ENCODE peak calls at places on chromosome 15, in seven cellular contexts. C, T, D, A, H, S and O are unnamed samples.

GRCh38 chr15:51576911-51577500 is 45.6 kb downstream of the DMXL2 start:
- DNase-seq in C (peak), T (no peak), D (no peak), A (no peak), H (no peak), S (peak), O (no peak)

GRCh38 chr15:76296849-76297248 is 14.4 kb downstream of the ETFA start:
- DNase-seq in C (no peak), T (no peak), D (no peak), A (no peak), H (no peak), S (no peak), O (no peak)

GRCh38 chr15:47688573-47689086 is 28.7 kb upstream of the SEMA6D start:
- DNase-seq in C (peak), T (peak), D (no peak), A (no peak), H (peak), S (peak), O (no peak)

GRCh38 chr15:85598718-85599398 is 195.9 kb downstream of the KLHL25 start:
- DNase-seq in C (no peak), T (peak), D (no peak), A (no peak), H (no peak), S (no peak), O (no peak)

GRCh38 chr15:89575656-89576416 is 567 bp downstream of the TICRR start:
- DNase-seq in C (no peak), T (peak), D (no peak), A (no peak), H (no peak), S (peak), O (no peak)

GRCh38 chr15:25378501-25378901 is 60.3 kb downstream of the UBE3A start:
- DNase-seq in C (no peak), T (no peak), D (no peak), A (no peak), H (no peak), S (peak), O (no peak)

GRCh38 chr15:67101981-67102929 is 36.9 kb downstream of the SMAD3 start:
- DNase-seq in C (peak), T (peak), D (no peak), A (no peak), H (no peak), S (peak), O (no peak)

GRCh38 chr15:67188551-67189218 is 65.8 kb downstream of the AAGAB start:
- DNase-seq in C (peak), T (no peak), D (peak), A (peak), H (peak), S (peak), O (no peak)

GRCh38 chr15:87733005-87733404 is 523.5 kb downstream of the NTRK3 start:
- DNase-seq in C (no peak), T (no peak), D (no peak), A (no peak), H (no peak), S (peak), O (no peak)

GRCh38 chr15:89542369-89542768 is 32.9 kb upstream of the TICRR start:
- DNase-seq in C (no peak), T (no peak), D (no peak), A (no peak), H (no peak), S (no peak), O (no peak)

GRCh38 chr15:91116379-91117067 is 16.5 kb downstream of the SV2B start:
- DNase-seq in C (no peak), T (peak), D (no peak), A (peak), H (no peak), S (no peak), O (peak)

GRCh38 chr15:38072507-38073277 is 138.3 kb downstream of the TMCO5A start:
- DNase-seq in C (peak), T (peak), D (peak), A (peak), H (no peak), S (peak), O (peak)

GRCh38 chr15:88606437-88606794 is 14.7 kb upstream of the AEN start:
- DNase-seq in C (no peak), T (no peak), D (no peak), A (no peak), H (no peak), S (no peak), O (no peak)

GRCh38 chr15:67105065-67105951 is 39.9 kb downstream of the SMAD3 start:
- DNase-seq in C (peak), T (peak), D (peak), A (no peak), H (peak), S (peak), O (peak)

GRCh38 chr15:66233487-66234415 is 19.8 kb downstream of the MEGF11 start:
- DNase-seq in C (peak), T (no peak), D (no peak), A (no peak), H (no peak), S (no peak), O (no peak)

GRCh38 chr15:47796339-47796738 is 79.0 kb downstream of the SEMA6D start:
- DNase-seq in C (no peak), T (no peak), D (no peak), A (peak), H (no peak), S (no peak), O (no peak)

GRCh38 chr15:35784745-35785144 is 238.8 kb upstream of the DPH6 start:
- DNase-seq in C (peak), T (no peak), D (no peak), A (no peak), H (no peak), S (no peak), O (no peak)

GRCh38 chr15:56385908-56386307 is 20.7 kb downstream of the TEX9 start:
- DNase-seq in C (no peak), T (no peak), D (no peak), A (no peak), H (no peak), S (no peak), O (no peak)

GRCh38 chr15:91936182-91936775 is 82.8 kb downstream of the SLCO3A1 start:
- DNase-seq in C (no peak), T (no peak), D (no peak), A (no peak), H (no peak), S (peak), O (no peak)

GRCh38 chr15:59376735-59377134 is 4.1 kb upstream of the MYO1E start:
- DNase-seq in C (peak), T (peak), D (no peak), A (no peak), H (no peak), S (no peak), O (no peak)

GRCh38 chr15:53110999-53111398 is 320.9 kb upstream of the ONECUT1 start:
- DNase-seq in C (no peak), T (no peak), D (no peak), A (no peak), H (no peak), S (no peak), O (no peak)

GRCh38 chr15:45703670-45704328 is 69.0 kb downstream of the SQOR start:
- DNase-seq in C (no peak), T (no peak), D (no peak), A (no peak), H (no peak), S (no peak), O (no peak)

GRCh38 chr15:66292261-66293084 is 895 bp upstream of the DIS3L start:
- DNase-seq in C (no peak), T (no peak), D (no peak), A (no peak), H (no peak), S (no peak), O (no peak)

GRCh38 chr15:68445351-68445750 is 13.4 kb upstream of the ITGA11 start:
- DNase-seq in C (no peak), T (no peak), D (no peak), A (no peak), H (no peak), S (no peak), O (no peak)

GRCh38 chr15:70880781-70881180 is 11.5 kb downstream of the THAP10 start:
- DNase-seq in C (no peak), T (no peak), D (no peak), A (no peak), H (no peak), S (peak), O (no peak)

GRCh38 chr15:50302581-50302980 is 37.1 kb upstream of the HDC start:
- DNase-seq in C (no peak), T (no peak), D (no peak), A (no peak), H (no peak), S (no peak), O (no peak)

GRCh38 chr15:85623648-85624047 is 171.1 kb downstream of the KLHL25 start:
- DNase-seq in C (peak), T (no peak), D (no peak), A (no peak), H (no peak), S (peak), O (no peak)

DNA sequence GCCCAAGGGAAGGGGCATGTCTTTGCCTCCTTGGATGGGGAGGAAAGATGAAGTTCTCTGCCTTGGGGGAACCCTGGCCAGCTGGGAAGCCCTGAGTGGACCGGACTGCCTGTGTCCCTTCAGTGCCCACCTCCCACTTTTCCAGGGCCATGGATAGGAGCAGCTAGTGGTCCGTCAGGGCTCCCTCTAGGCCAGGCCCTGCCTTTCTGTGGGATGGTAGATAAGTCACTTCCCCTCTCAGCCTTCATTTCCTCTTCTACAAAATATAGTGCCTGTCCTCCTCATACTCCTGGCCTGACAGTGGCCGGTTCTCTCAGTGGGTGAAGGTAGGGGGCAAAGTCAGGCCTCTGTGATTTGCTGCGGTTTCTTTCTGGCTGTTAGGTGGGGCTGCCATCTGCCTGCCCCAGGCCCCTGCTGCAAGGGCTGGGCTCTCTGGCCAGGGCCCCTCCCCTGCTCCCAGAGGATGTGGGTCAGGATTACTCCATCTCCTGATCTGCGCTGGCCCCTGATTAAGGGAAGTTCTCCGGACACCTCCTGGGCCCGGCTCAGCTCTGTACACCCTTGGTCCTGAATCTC is 1.4 kb downstream of the PLEKHO2 start:
- DNase-seq in C (peak), T (peak), D (peak), A (peak), H (no peak), S (peak), O (peak)
- H3K4me3 ChIP-seq in C (peak), T (peak), D (peak), A (peak), H (peak), S (peak), O (peak)

DNA sequence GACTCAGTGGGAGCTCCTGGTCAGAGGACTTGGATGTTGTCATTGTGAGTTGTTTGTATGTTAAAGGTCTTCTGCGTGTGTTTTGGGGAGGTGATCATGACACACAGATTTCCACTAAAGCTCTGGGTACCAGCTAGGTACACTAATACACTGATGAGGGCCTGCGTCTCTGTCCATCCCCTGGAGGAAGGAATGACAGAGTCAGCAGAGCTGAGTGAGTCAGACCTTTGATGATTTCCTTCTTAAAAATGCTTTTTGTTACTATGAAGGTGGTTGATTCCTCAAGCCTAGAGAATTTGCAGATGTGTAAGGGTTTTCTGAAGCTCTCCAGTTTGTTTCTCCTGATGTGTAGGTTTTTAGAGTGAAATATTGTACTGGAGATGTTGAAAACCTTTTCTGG is 424.1 kb upstream of the TPM1 start:
- DNase-seq in C (peak), T (no peak), D (no peak), A (no peak), H (peak), S (peak), O (no peak)
- TF ChIP-seq CTCF in C (peak), T (no peak), D (no peak), A (no peak), H (peak), S (peak), O (no peak)

GRCh38 chr15:44066211-44066827 is 128.8 kb downstream of the FRMD5 start:
- DNase-seq in C (peak), T (peak), D (no peak), A (peak), H (peak), S (peak), O (peak)
- H3K27ac ChIP-seq in C (no peak), T (peak), D (no peak), A (no peak), H (no peak), S (no peak), O (no peak)

DNA sequence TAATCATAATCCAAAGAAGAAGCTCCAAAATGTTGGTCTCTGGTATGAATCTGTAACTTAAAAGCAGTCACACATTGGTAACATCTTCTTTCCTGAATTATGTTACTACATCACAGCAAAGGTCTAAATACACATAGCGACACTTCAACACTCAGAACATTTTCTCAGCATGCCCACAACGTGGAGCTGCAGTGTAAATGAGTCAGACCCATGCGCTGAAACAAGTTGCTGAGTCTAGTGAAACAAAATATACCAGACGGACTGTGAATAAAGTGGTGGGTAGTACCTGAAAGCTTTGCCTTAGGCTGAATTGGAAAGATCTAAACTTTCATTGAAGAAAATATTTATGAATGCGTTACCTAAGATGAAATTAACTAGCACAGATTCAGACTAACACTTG is 33.2 kb upstream of the GOLGA8B start:
- DNase-seq in C (peak), T (peak), D (no peak), A (peak), H (no peak), S (peak), O (no peak)
- H3K4me3 ChIP-seq in C (no peak), T (no peak), D (no peak), A (no peak), H (no peak), S (no peak), O (no peak)

GRCh38 chr15:100973351-100974034 is 54.3 kb downstream of the LRRK1 start:
- DNase-seq in C (no peak), T (peak), D (no peak), A (no peak), H (no peak), S (no peak), O (no peak)
- TF ChIP-seq CTCF in C (no peak), T (no peak), D (no peak), A (no peak), H (no peak), S (no peak), O (no peak)

DNA sequence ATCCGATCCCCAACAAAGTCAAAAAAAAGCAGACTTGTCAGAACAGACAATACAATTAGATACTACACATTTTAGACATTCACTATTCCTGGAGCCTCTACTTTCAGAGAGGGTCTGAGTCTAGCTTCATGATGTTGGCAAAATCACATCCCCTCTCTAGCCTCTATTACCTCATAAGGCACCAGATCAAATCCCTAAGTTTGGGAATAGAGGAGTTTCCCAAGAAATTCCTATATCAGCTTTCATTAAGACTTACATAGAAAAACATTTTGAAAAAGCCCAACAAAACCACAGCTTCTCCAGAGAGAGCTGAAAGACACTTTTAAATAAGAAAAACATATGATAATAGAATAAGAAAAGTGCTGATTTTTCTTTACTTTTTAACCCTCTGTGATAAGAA is 4.5 kb downstream of the TBC1D2B start:
- DNase-seq in C (no peak), T (no peak), D (no peak), A (no peak), H (no peak), S (no peak), O (no peak)
- H3K27ac ChIP-seq in C (peak), T (no peak), D (peak), A (no peak), H (no peak), S (no peak), O (no peak)

GRCh38 chr15:81115054-81115939 is 18.8 kb upstream of the CFAP161 start:
- DNase-seq in C (no peak), T (no peak), D (no peak), A (no peak), H (no peak), S (no peak), O (no peak)

GRCh38 chr15:81117136-81117535 is 16.9 kb upstream of the CFAP161 start:
- DNase-seq in C (peak), T (no peak), D (no peak), A (no peak), H (peak), S (peak), O (no peak)

GRCh38 chr15:81120069-81120468 is 14.0 kb upstream of the CFAP161 start:
- DNase-seq in C (no peak), T (no peak), D (no peak), A (no peak), H (no peak), S (no peak), O (no peak)

GRCh38 chr15:81117581-81117980 is 16.5 kb upstream of the CFAP161 start:
- DNase-seq in C (no peak), T (no peak), D (no peak), A (no peak), H (no peak), S (no peak), O (no peak)

DNA sequence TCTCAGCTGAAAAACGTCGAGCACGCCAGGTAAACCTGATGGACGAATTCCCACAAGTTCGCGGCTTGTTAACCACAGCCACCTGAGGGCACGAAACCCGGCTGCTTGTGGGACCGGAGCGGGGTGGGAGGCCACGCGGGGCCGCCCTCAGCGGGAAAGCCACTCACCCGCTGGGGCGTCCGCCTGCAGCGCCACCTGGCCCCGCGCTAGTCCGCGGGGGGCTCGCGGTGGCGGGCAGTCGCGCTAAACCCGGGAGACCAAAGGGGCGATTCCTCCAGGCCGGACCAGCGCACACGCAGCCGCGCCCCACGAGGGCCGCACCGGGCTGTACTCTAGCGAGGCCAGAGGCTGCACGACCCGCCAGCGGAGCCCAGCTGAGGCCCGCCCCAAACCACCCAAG is 15.7 kb upstream of the CFAP161 start:
- DNase-seq in C (no peak), T (no peak), D (no peak), A (no peak), H (no peak), S (no peak), O (peak)
- H3K4me3 ChIP-seq in C (no peak), T (no peak), D (no peak), A (no peak), H (no peak), S (no peak), O (peak)

GRCh38 chr15:49151831-49152230 is 3.6 kb downstream of the COPS2 start:
- DNase-seq in C (no peak), T (no peak), D (no peak), A (no peak), H (no peak), S (no peak), O (no peak)
- TF ChIP-seq CTCF in C (no peak), T (no peak), D (no peak), A (no peak), H (no peak), S (no peak), O (no peak)

DNA sequence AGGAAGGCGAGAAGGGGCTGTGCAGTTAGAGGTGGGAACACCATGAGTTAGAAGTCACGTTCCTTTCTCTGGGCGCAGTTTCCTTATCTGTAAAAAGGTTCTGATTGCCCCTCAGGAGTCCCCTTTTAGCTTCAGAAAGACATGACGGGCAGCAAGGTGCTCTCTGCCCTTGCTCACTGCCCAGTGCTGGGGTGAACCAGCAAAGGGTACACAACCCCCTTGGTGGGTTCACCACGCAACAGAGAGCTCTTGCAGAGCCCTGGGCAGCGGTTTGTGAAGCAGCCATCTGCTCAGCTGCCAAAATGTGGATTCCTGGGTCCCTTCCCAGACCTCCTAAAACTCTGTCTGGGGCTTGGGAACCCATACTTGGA is 883 bp downstream of the GCHFR start:
- DNase-seq in C (no peak), T (no peak), D (no peak), A (no peak), H (no peak), S (no peak), O (no peak)
- H3K27ac ChIP-seq in C (no peak), T (no peak), D (peak), A (peak), H (peak), S (peak), O (peak)

DNA sequence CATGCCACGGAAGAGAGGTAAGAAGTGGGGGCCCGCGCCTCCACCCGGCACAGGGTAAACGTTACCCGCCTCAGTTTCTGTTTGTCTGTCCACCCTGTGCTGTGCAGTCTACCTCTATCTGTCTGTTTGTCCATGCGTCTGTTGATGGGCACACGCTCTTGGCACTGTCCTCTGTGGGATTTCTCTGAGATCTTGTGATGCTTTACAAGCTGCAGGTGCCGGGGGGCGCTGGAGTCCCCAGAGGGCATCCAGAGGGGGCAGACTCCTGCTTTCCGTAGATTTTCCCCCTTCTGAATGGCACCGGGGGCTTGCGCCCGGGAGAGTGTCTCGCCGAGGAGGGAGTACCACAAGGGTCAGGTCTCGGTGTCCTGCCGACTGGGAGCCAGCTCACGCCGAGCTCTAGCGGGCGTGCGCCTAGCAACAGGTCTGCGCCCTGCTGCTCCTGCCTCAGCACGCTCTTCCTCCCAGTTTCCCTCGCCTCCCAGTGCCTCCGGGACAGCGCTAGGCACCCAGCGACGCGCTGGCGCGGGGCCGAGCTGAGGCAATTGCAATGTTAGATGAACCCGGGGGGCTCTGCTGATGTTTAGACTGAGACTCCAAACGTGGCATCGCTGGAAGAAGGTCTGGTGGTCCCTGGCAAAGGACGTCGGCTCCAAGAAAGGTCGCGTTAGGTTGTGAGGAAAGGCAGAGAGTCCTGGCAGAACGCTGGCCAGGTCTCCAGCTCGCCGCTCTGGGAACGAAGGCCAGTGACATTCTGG is 667 bp downstream of the CEMIP start:
- DNase-seq in C (peak), T (peak), D (no peak), A (no peak), H (no peak), S (peak), O (no peak)
- H3K4me3 ChIP-seq in C (peak), T (no peak), D (peak), A (peak), H (peak), S (peak), O (peak)